ENCODE peak calls at places on chromosomes 2 and 18, in seven cellular contexts. Y, U, L, B, I, P and G are unnamed samples. For H3K9me3, the result is how much of the 10 kb centered on the place peaks cover.

GRCh38 chr2:12819098-12819465 is 102.3 kb downstream of the TRIB2 start:
- DNase-seq in B (peak), U (peak), Y (peak), P (peak), L (peak), I (peak), G (no peak)

GRCh38 chr2:8615252-8616083 is 66.4 kb upstream of the ID2 start:
- DNase-seq in L (no peak), B (no peak), I (no peak), U (no peak), Y (no peak), P (peak), G (no peak)

GRCh38 chr2:236856856-236857616 is 228.7 kb upstream of the COPS8 start:
- DNase-seq in I (no peak), P (no peak), L (no peak), U (no peak), Y (no peak), B (peak), G (no peak)

GRCh38 chr2:20988906-20989305 is 55.0 kb downstream of the APOB start:
- DNase-seq in I (no peak), B (no peak), U (no peak), P (no peak), L (no peak), Y (no peak), G (no peak)

GRCh38 chr18:8744656-8745055 is 39.3 kb downstream of the MTCL1 start:
- DNase-seq in I (no peak), Y (no peak), P (no peak), U (no peak), B (no peak), L (no peak), G (peak)

GRCh38 chr2:74694281-74694680 is 40.2 kb downstream of the SEMA4F start:
- DNase-seq in L (no peak), I (no peak), P (no peak), Y (no peak), U (no peak), B (no peak), G (no peak)

GRCh38 chr2:67895171-67895941 is 167.4 kb downstream of the C1D start:
- DNase-seq in Y (no peak), B (no peak), I (no peak), U (no peak), L (no peak), P (no peak), G (no peak)

GRCh38 chr2:8023241-8023640 is 658.6 kb upstream of the ID2 start:
- DNase-seq in U (no peak), Y (no peak), I (peak), P (no peak), B (no peak), L (no peak), G (no peak)

GRCh38 chr2:107364361-107364950 is 462.2 kb upstream of the RGPD4 start:
- DNase-seq in U (no peak), I (no peak), P (no peak), Y (no peak), L (no peak), B (no peak), G (no peak)

GRCh38 chr18:68874361-68874760 is 76.5 kb downstream of the CCDC102B start:
- DNase-seq in B (no peak), U (no peak), P (no peak), I (no peak), L (no peak), Y (no peak), G (no peak)

GRCh38 chr2:190746971-190747761 is 98.3 kb downstream of the NAB1 start:
- DNase-seq in L (no peak), U (no peak), P (no peak), B (no peak), I (no peak), Y (no peak), G (no peak)

GRCh38 chr2:147688252-147688651 is 156.6 kb upstream of the ACVR2A start:
- DNase-seq in L (no peak), U (no peak), Y (no peak), P (no peak), B (no peak), I (no peak), G (no peak)

GRCh38 chr2:58571181-58571852 is 330.2 kb upstream of the FANCL start:
- DNase-seq in I (no peak), B (no peak), U (no peak), Y (peak), L (peak), P (peak), G (no peak)

GRCh38 chr2:52222128-52222527 is 1190.2 kb upstream of the NRXN1 start:
- DNase-seq in L (no peak), I (no peak), B (no peak), Y (no peak), U (no peak), P (no peak), G (no peak)

GRCh38 chr18:63953811-63954210 is 4.7 kb downstream of the HMSD start:
- DNase-seq in Y (no peak), U (no peak), I (no peak), B (no peak), P (no peak), L (no peak), G (no peak)

GRCh38 chr2:240179941-240180666 is 39.6 kb upstream of the OTOS start:
- DNase-seq in L (no peak), I (peak), Y (no peak), P (no peak), U (no peak), B (no peak), G (no peak)

GRCh38 chr2:150909090-150909489 is 352.6 kb downstream of the RBM43 start:
- DNase-seq in U (no peak), B (no peak), Y (no peak), L (no peak), P (no peak), I (no peak), G (no peak)

GRCh38 chr2:20421988-20422678 is 24.7 kb upstream of the RHOB start:
- DNase-seq in L (peak), B (peak), Y (peak), U (peak), P (peak), I (peak), G (no peak)

GRCh38 chr2:171316220-171316619 is 117.6 kb downstream of the METTL8 start:
- DNase-seq in B (no peak), Y (no peak), L (no peak), U (no peak), P (no peak), I (no peak), G (no peak)

GRCh38 chr18:74501386-74501785 is 5.2 kb downstream of the CNDP2 start:
- DNase-seq in B (no peak), U (no peak), Y (peak), I (no peak), L (no peak), P (no peak), G (no peak)

GRCh38 chr2:147989809-147990403 is 30.6 kb downstream of the ORC4 start:
- DNase-seq in P (peak), I (no peak), U (no peak), B (no peak), Y (no peak), L (peak), G (no peak)

GRCh38 chr2:16525265-16525887 is 140.3 kb downstream of the CYRIA start:
- DNase-seq in I (no peak), B (no peak), Y (no peak), U (no peak), L (peak), P (peak), G (no peak)

GRCh38 chr2:70906022-70906421 is 29.7 kb upstream of the ATP6V1B1 start:
- DNase-seq in P (no peak), U (no peak), I (no peak), B (no peak), Y (no peak), L (no peak), G (no peak)

GRCh38 chr18:58856881-58857280 is 7.8 kb upstream of the ZNF532 start:
- DNase-seq in P (no peak), I (no peak), L (no peak), Y (no peak), B (no peak), U (no peak), G (no peak)

GRCh38 chr2:185433824-185434223 is 304.8 kb upstream of the FSIP2 start:
- DNase-seq in L (no peak), Y (peak), P (no peak), U (no peak), I (no peak), B (no peak), G (no peak)

GRCh38 chr18:52348209-52348608 is 8.2 kb downstream of the DCC start:
- DNase-seq in B (no peak), U (no peak), Y (no peak), L (no peak), P (no peak), I (no peak), G (no peak)

GRCh38 chr18:43870626-43871025 is 593.3 kb upstream of the SYT4 start:
- DNase-seq in B (no peak), U (no peak), I (no peak), P (no peak), Y (no peak), L (no peak), G (no peak)
- H3K9me3 ChIP-seq in B (under half), U (under half), I (under half), P (under half), Y (under half), L (under half), G (under half)

DNA sequence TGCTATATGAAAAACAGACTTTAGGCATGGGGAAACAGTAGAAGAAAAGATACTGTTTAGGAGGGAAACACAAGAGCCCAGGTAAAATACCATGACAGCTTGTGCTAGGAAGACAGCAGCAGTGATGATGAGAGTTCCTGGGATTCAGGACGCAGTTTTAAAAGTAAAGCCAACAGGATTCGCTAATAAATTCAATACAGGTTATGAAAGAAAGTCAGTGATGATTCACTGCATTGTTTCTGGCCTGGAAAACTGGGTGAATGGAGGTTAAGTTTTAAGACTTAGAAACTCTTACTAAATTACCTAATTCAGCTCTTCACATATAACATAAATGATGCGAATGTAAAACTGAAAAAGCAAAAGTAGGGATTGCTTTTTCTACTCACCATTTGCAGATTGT is 27.9 kb upstream of the RNU4ATAC start:
- DNase-seq in L (no peak), P (no peak), B (no peak), I (no peak), U (no peak), Y (no peak), G (no peak)
- H3K9me3 ChIP-seq in L (under half), P (under half), B (under half), I (under half), U (under half), Y (under half), G (under half)

GRCh38 chr18:71036783-71037182 is 747.9 kb downstream of the SOCS6 start:
- DNase-seq in Y (no peak), P (no peak), B (no peak), I (no peak), L (no peak), U (no peak), G (no peak)
- H3K9me3 ChIP-seq in Y (under half), P (under half), B (under half), I (under half), L (under half), U (under half), G (under half)

DNA sequence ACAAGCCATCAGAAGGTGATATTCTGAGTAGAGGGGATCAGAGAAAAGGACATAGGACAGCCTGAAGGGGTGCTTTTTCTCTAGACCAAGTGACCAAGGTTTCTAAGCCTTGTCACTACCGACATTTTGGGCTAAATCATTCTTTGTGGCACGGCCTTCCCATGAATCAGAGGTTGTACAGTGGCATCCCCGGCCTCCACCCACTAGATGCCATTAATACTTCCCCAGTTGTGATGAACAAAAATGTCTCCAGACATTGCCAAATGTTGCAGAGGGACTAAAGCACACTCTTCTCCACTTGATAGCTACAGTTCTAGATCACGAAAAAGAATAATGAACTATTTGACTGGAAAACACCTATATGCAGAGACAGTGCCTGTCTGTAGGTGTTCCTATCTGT is 143.6 kb downstream of the PID1 start:
- DNase-seq in U (no peak), B (no peak), I (no peak), Y (no peak), L (no peak), P (no peak), G (no peak)
- H3K9me3 ChIP-seq in U (under half), B (under half), I (under half), Y (under half), L (under half), P (under half), G (under half)

GRCh38 chr2:69604026-69604678 is 39.4 kb downstream of the AAK1 start:
- DNase-seq in I (no peak), Y (no peak), P (no peak), L (no peak), U (no peak), B (no peak), G (no peak)

GRCh38 chr2:69604844-69605243 is 38.7 kb downstream of the AAK1 start:
- DNase-seq in I (no peak), Y (no peak), B (no peak), L (no peak), U (no peak), P (no peak), G (no peak)

GRCh38 chr2:69612197-69612596 is 31.3 kb downstream of the AAK1 start:
- DNase-seq in B (no peak), I (no peak), Y (no peak), L (no peak), U (no peak), P (no peak), G (no peak)

GRCh38 chr2:69605332-69605731 is 38.2 kb downstream of the AAK1 start:
- DNase-seq in L (no peak), P (no peak), I (no peak), Y (no peak), B (no peak), U (no peak), G (no peak)

DNA sequence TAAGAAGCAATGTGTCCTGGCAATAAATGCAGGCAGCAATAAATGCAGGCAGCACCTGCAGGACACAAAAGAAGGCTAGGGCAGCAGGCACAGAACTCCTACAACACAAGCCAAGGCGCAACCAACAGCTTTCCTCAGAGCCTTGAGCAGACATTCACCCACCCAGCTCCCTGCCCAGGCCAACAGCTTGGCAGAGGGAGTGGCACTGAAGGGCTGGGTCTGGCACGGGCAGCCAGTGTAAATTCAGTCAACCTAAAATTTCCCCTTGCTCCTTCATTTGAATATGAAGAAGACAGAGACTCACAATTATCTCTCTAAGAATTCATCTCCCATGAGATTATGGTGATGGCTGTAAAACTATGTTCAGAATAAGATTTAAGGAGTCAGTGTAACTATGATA is 35.4 kb downstream of the AAK1 start:
- DNase-seq in L (no peak), B (no peak), U (no peak), I (no peak), P (no peak), Y (no peak), G (no peak)
- H3K9me3 ChIP-seq in L (under half), B (under half), U (under half), I (under half), P (under half), Y (under half), G (under half)